ENCODE peak calls at places on chromosomes 3 and 15, in five cellular contexts. One of them, this sample, is unnamed.
A peak's percentile ranks its signal among the peaks of the same experiment; 100 is the strongest.

GRCh38 chr3:133377396-133377795 is 22.5 kb upstream of the BFSP2 start:
- DNase-seq in SK-N-SH: peak; percentile 60
- DNase-seq in mammary epithelial cell: peak; percentile 42
- DNase-seq in fibroblast of lung: peak; percentile 75
- DNase-seq in neural progenitor cell: peak; percentile 49
- DNase-seq in this sample: no peak

GRCh38 chr15:89247441-89247840 is 3.7 kb downstream of the FANCI start:
- DNase-seq in fibroblast of lung: no peak
- DNase-seq in neural progenitor cell: no peak
- DNase-seq in mammary epithelial cell: no peak
- DNase-seq in SK-N-SH: no peak
- DNase-seq in this sample: no peak

GRCh38 chr3:181715601-181716340 is 4.0 kb downstream of the SOX2 start:
- DNase-seq in mammary epithelial cell: no peak
- DNase-seq in fibroblast of lung: no peak
- DNase-seq in SK-N-SH: no peak
- DNase-seq in neural progenitor cell: peak; percentile 91
- DNase-seq in this sample: no peak

GRCh38 chr3:78765671-78766485 is 1001.9 kb downstream of the ROBO1 start:
- DNase-seq in SK-N-SH: no peak
- DNase-seq in mammary epithelial cell: no peak
- DNase-seq in neural progenitor cell: no peak
- DNase-seq in fibroblast of lung: peak; percentile 25
- DNase-seq in this sample: no peak

GRCh38 chr3:33699275-33699674 is 18.8 kb downstream of the CLASP2 start:
- DNase-seq in mammary epithelial cell: no peak
- DNase-seq in fibroblast of lung: no peak
- DNase-seq in SK-N-SH: no peak
- DNase-seq in neural progenitor cell: no peak
- DNase-seq in this sample: no peak

GRCh38 chr3:86801921-86802320 is 189.0 kb downstream of the VGLL3 start:
- DNase-seq in mammary epithelial cell: no peak
- DNase-seq in fibroblast of lung: peak; percentile 57
- DNase-seq in neural progenitor cell: no peak
- DNase-seq in SK-N-SH: no peak
- DNase-seq in this sample: no peak

GRCh38 chr3:50242778-50243551 is 7.0 kb downstream of the GNAI2 start:
- DNase-seq in neural progenitor cell: no peak
- DNase-seq in SK-N-SH: no peak
- DNase-seq in fibroblast of lung: no peak
- DNase-seq in mammary epithelial cell: peak; percentile 69
- DNase-seq in this sample: peak; percentile 65

GRCh38 chr3:11820540-11821041 is 26.1 kb downstream of the TAMM41 start:
- DNase-seq in fibroblast of lung: peak; percentile 63
- DNase-seq in SK-N-SH: no peak
- DNase-seq in neural progenitor cell: no peak
- DNase-seq in mammary epithelial cell: no peak
- DNase-seq in this sample: no peak

GRCh38 chr3:45777111-45777752 is 19.1 kb downstream of the SLC6A20 start:
- DNase-seq in mammary epithelial cell: no peak
- DNase-seq in neural progenitor cell: no peak
- DNase-seq in fibroblast of lung: no peak
- DNase-seq in SK-N-SH: no peak
- DNase-seq in this sample: no peak

GRCh38 chr3:133209871-133210550 is 171.8 kb downstream of the TMEM108 start:
- DNase-seq in SK-N-SH: no peak
- DNase-seq in fibroblast of lung: peak; percentile 68
- DNase-seq in neural progenitor cell: peak; percentile 4
- DNase-seq in mammary epithelial cell: no peak
- DNase-seq in this sample: no peak

GRCh38 chr3:123099331-123100191 is 32.7 kb downstream of the PDIA5 start:
- DNase-seq in fibroblast of lung: no peak
- DNase-seq in SK-N-SH: no peak
- DNase-seq in mammary epithelial cell: no peak
- DNase-seq in neural progenitor cell: no peak
- DNase-seq in this sample: no peak

GRCh38 chr3:127077068-127077467 is 94.2 kb downstream of the PLXNA1 start:
- DNase-seq in fibroblast of lung: no peak
- DNase-seq in neural progenitor cell: no peak
- DNase-seq in mammary epithelial cell: no peak
- DNase-seq in SK-N-SH: no peak
- DNase-seq in this sample: no peak

GRCh38 chr15:78429477-78429876 is 8.5 kb upstream of the IREB2 start:
- DNase-seq in SK-N-SH: no peak
- DNase-seq in neural progenitor cell: no peak
- DNase-seq in fibroblast of lung: no peak
- DNase-seq in mammary epithelial cell: no peak
- DNase-seq in this sample: no peak

GRCh38 chr3:10277115-10277625 is 15.6 kb downstream of the GHRL start:
- DNase-seq in neural progenitor cell: no peak
- DNase-seq in SK-N-SH: no peak
- DNase-seq in fibroblast of lung: no peak
- DNase-seq in mammary epithelial cell: no peak
- DNase-seq in this sample: no peak

GRCh38 chr3:10272977-10273376 is 19.8 kb downstream of the GHRL start:
- DNase-seq in mammary epithelial cell: no peak
- DNase-seq in fibroblast of lung: no peak
- DNase-seq in neural progenitor cell: no peak
- DNase-seq in SK-N-SH: no peak
- DNase-seq in this sample: no peak

GRCh38 chr3:10269443-10269842 is 21.2 kb downstream of the TATDN2 start:
- DNase-seq in fibroblast of lung: no peak
- DNase-seq in neural progenitor cell: no peak
- DNase-seq in mammary epithelial cell: no peak
- DNase-seq in SK-N-SH: no peak
- DNase-seq in this sample: no peak

GRCh38 chr3:10274601-10275000 is 18.1 kb downstream of the GHRL start:
- DNase-seq in neural progenitor cell: no peak
- DNase-seq in SK-N-SH: no peak
- DNase-seq in mammary epithelial cell: no peak
- DNase-seq in fibroblast of lung: no peak
- DNase-seq in this sample: no peak

GRCh38 chr3:10273697-10274305 is 18.9 kb downstream of the GHRL start:
- DNase-seq in fibroblast of lung: peak; percentile 36
- DNase-seq in SK-N-SH: no peak
- DNase-seq in mammary epithelial cell: peak; percentile 4
- DNase-seq in neural progenitor cell: no peak
- DNase-seq in this sample: no peak
- H3K9ac ChIP-seq in fibroblast of lung: no peak overlapping the region
- H3K9ac ChIP-seq in SK-N-SH: no peak overlapping the region
- H3K9ac ChIP-seq in mammary epithelial cell: no peak overlapping the region
- H3K9ac ChIP-seq in neural progenitor cell: no peak overlapping the region
- H3K9ac ChIP-seq in this sample: no peak overlapping the region

DNA sequence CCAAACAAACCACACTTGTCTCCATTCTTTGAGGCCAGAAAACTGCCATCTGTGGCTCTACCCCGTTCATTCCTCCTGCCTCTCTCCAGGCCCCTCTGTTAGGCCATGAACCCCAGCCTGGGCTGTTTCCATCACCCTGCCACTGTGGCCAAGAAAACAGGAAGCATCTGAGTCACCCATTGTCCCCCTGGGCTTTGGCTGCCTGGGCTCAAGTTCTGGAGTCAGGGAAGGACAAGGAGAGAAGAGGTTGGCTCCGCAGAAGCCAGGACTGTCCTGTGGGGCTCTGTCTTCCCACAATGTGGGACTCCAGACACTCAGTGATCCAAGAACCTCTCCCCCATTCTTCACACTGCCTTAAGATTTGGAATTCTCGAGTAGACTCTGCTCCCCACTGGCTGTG is 14.8 kb upstream of the LCTL start:
- DNase-seq in SK-N-SH: no peak
- DNase-seq in neural progenitor cell: no peak
- DNase-seq in mammary epithelial cell: no peak
- DNase-seq in fibroblast of lung: no peak
- DNase-seq in this sample: no peak
- H3K27ac ChIP-seq in SK-N-SH: no peak overlapping the region
- H3K27ac ChIP-seq in neural progenitor cell: no peak overlapping the region
- H3K27ac ChIP-seq in mammary epithelial cell: no peak overlapping the region
- H3K27ac ChIP-seq in fibroblast of lung: no peak overlapping the region
- H3K27ac ChIP-seq in this sample: no peak overlapping the region

DNA sequence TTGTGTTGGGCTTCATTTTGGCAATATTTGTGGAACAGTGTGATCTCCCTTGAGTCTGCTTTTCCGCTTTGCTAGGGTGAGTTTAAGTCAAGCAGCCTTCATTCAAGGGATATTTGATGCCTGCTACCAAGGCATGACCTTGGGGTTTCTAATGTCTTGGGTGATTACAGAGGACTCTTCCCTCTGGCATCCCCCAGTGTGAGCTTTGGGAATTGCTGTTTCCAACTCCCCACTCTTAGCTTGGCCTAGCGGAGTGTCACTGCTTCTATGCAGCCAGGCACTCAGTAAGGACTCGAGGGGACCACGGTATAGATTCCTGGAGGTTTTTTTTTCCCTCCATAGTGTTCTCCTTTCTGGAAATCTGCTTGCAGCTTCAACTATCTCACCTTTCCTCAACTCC is 21.1 kb downstream of the GCNT3 start:
- DNase-seq in fibroblast of lung: no peak
- DNase-seq in SK-N-SH: no peak
- DNase-seq in neural progenitor cell: peak; percentile 69
- DNase-seq in mammary epithelial cell: no peak
- DNase-seq in this sample: no peak
- TF ChIP-seq CTCF in fibroblast of lung: peak; percentile 45
- TF ChIP-seq CTCF in SK-N-SH: peak; percentile 35
- TF ChIP-seq CTCF in neural progenitor cell: peak; percentile 59
- TF ChIP-seq CTCF in mammary epithelial cell: peak; percentile 43
- TF ChIP-seq CTCF in this sample: no peak

DNA sequence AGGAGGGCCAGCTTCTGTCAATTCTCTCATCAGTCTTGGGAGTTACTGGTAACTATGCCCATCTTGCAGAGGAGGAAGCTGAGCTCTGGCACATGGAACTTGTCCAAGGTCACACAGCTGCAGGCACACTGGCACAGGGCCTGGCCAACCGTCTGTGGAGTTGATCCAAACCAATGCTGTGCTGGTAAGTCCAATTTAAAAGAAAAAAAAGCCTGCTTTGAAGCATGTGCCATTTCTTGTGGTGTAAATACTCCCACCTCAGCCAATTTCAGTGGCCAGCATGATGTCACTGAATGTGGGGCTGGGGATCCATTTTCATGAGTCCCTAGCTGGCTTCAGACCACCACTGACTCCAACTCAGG is 83.4 kb downstream of the CHSY1 start:
- DNase-seq in neural progenitor cell: no peak
- DNase-seq in mammary epithelial cell: no peak
- DNase-seq in fibroblast of lung: no peak
- DNase-seq in SK-N-SH: no peak
- DNase-seq in this sample: peak; percentile 70
- H3K9ac ChIP-seq in neural progenitor cell: no peak overlapping the region
- H3K9ac ChIP-seq in mammary epithelial cell: no peak overlapping the region
- H3K9ac ChIP-seq in fibroblast of lung: peak overlapping the region; percentile 48
- H3K9ac ChIP-seq in SK-N-SH: no peak overlapping the region
- H3K9ac ChIP-seq in this sample: peak overlapping the region; percentile 3

GRCh38 chr3:161414907-161415306 is 43.6 kb upstream of the SPTSSB start:
- DNase-seq in mammary epithelial cell: no peak
- DNase-seq in fibroblast of lung: no peak
- DNase-seq in SK-N-SH: no peak
- DNase-seq in neural progenitor cell: no peak
- DNase-seq in this sample: no peak
- H3K27ac ChIP-seq in mammary epithelial cell: peak overlapping the region; percentile 97
- H3K27ac ChIP-seq in fibroblast of lung: no peak overlapping the region
- H3K27ac ChIP-seq in SK-N-SH: peak overlapping the region; percentile 34
- H3K27ac ChIP-seq in neural progenitor cell: no peak overlapping the region
- H3K27ac ChIP-seq in this sample: no peak overlapping the region

GRCh38 chr3:9855594-9855993 is 11.8 kb upstream of the RPUSD3 start:
- DNase-seq in mammary epithelial cell: no peak
- DNase-seq in neural progenitor cell: no peak
- DNase-seq in fibroblast of lung: no peak
- DNase-seq in SK-N-SH: no peak
- DNase-seq in this sample: no peak

GRCh38 chr3:9846931-9847488 is 3.2 kb upstream of the RPUSD3 start:
- DNase-seq in mammary epithelial cell: no peak
- DNase-seq in fibroblast of lung: no peak
- DNase-seq in SK-N-SH: no peak
- DNase-seq in neural progenitor cell: no peak
- DNase-seq in this sample: no peak

DNA sequence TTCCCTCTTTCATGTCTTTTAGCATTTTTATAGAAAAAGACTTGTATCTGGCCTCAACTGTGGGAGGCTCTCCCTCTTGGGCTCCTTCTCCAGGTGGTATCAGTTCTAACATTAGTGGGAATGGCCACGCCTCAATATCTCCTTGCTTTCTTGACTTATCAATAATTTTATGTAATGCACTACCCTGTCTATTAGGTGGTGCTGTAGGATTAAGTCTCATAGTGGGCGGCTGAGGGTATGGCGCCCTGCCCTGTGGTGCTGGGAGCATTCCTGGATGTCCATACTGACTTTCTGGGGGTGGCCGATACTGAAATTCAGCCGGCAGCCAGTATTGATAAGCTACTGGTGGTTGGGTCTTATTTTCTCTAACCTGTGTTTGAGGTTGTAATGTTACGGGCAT is 8.7 kb upstream of the RPUSD3 start:
- DNase-seq in fibroblast of lung: no peak
- DNase-seq in mammary epithelial cell: no peak
- DNase-seq in neural progenitor cell: no peak
- DNase-seq in SK-N-SH: no peak
- DNase-seq in this sample: no peak
- TF ChIP-seq CTCF in fibroblast of lung: no peak
- TF ChIP-seq CTCF in mammary epithelial cell: no peak
- TF ChIP-seq CTCF in neural progenitor cell: no peak
- TF ChIP-seq CTCF in SK-N-SH: no peak
- TF ChIP-seq CTCF in this sample: no peak

GRCh38 chr3:13204177-13204581 is 130.9 kb upstream of the IQSEC1 start:
- DNase-seq in fibroblast of lung: no peak
- DNase-seq in mammary epithelial cell: no peak
- DNase-seq in SK-N-SH: no peak
- DNase-seq in neural progenitor cell: no peak
- DNase-seq in this sample: no peak
- H3K9ac ChIP-seq in fibroblast of lung: no peak overlapping the region
- H3K9ac ChIP-seq in mammary epithelial cell: no peak overlapping the region
- H3K9ac ChIP-seq in SK-N-SH: no peak overlapping the region
- H3K9ac ChIP-seq in neural progenitor cell: no peak overlapping the region
- H3K9ac ChIP-seq in this sample: no peak overlapping the region

GRCh38 chr3:20038679-20039078 is 1.6 kb upstream of the KAT2B start:
- DNase-seq in SK-N-SH: no peak
- DNase-seq in fibroblast of lung: no peak
- DNase-seq in mammary epithelial cell: no peak
- DNase-seq in neural progenitor cell: no peak
- DNase-seq in this sample: no peak
- H3K27ac ChIP-seq in SK-N-SH: no peak overlapping the region
- H3K27ac ChIP-seq in fibroblast of lung: no peak overlapping the region
- H3K27ac ChIP-seq in mammary epithelial cell: no peak overlapping the region
- H3K27ac ChIP-seq in neural progenitor cell: no peak overlapping the region
- H3K27ac ChIP-seq in this sample: no peak overlapping the region

GRCh38 chr3:194401815-194402461 is 2.9 kb upstream of the GP5 start:
- DNase-seq in SK-N-SH: no peak
- DNase-seq in mammary epithelial cell: no peak
- DNase-seq in fibroblast of lung: no peak
- DNase-seq in neural progenitor cell: no peak
- DNase-seq in this sample: no peak
- TF ChIP-seq CTCF in SK-N-SH: no peak
- TF ChIP-seq CTCF in mammary epithelial cell: no peak
- TF ChIP-seq CTCF in fibroblast of lung: no peak
- TF ChIP-seq CTCF in neural progenitor cell: no peak
- TF ChIP-seq CTCF in this sample: no peak